ENCODE peak calls at places on chromosome 3, in seven cellular contexts. One of them, this sample, is unnamed.

GRCh38 chr3:53566450-53567145 is 72.2 kb downstream of the CACNA1D start:
- DNase-seq in stimulated activated CD8-positive, alpha-beta memory T cell treated with anti-CD3 and anti-CD28 coated beads, Interleukin-2, amount 100 ng/mL, for 1 hour: no peak
- DNase-seq in Peyer's patch: no peak
- DNase-seq in choroid plexus epithelial cell: no peak
- DNase-seq in T1000: no peak
- DNase-seq in naive thymus-derived CD8-positive, alpha-beta T cell: no peak
- DNase-seq in cardiac muscle cell: no peak
- DNase-seq in this sample: no peak

GRCh38 chr3:40108643-40109042 is 200.9 kb upstream of the EIF1B start:
- DNase-seq in naive thymus-derived CD8-positive, alpha-beta T cell: no peak
- DNase-seq in Peyer's patch: no peak
- DNase-seq in T1000: no peak
- DNase-seq in stimulated activated CD8-positive, alpha-beta memory T cell treated with anti-CD3 and anti-CD28 coated beads, Interleukin-2, amount 100 ng/mL, for 1 hour: no peak
- DNase-seq in choroid plexus epithelial cell: no peak
- DNase-seq in cardiac muscle cell: no peak
- DNase-seq in this sample: no peak

GRCh38 chr3:128804017-128804816 is 75.2 kb upstream of the ACAD9 start:
- DNase-seq in T1000: no peak
- DNase-seq in Peyer's patch: no peak
- DNase-seq in stimulated activated CD8-positive, alpha-beta memory T cell treated with anti-CD3 and anti-CD28 coated beads, Interleukin-2, amount 100 ng/mL, for 1 hour: peak
- DNase-seq in cardiac muscle cell: no peak
- DNase-seq in choroid plexus epithelial cell: peak
- DNase-seq in naive thymus-derived CD8-positive, alpha-beta T cell: peak
- DNase-seq in this sample: no peak

GRCh38 chr3:156551746-156552145 is 3.2 kb downstream of the SSR3 start:
- DNase-seq in cardiac muscle cell: no peak
- DNase-seq in choroid plexus epithelial cell: peak
- DNase-seq in Peyer's patch: no peak
- DNase-seq in naive thymus-derived CD8-positive, alpha-beta T cell: no peak
- DNase-seq in T1000: no peak
- DNase-seq in stimulated activated CD8-positive, alpha-beta memory T cell treated with anti-CD3 and anti-CD28 coated beads, Interleukin-2, amount 100 ng/mL, for 1 hour: no peak
- DNase-seq in this sample: no peak

GRCh38 chr3:197836244-197836643 is 45.2 kb downstream of the LRCH3 start:
- DNase-seq in Peyer's patch: no peak
- DNase-seq in naive thymus-derived CD8-positive, alpha-beta T cell: no peak
- DNase-seq in choroid plexus epithelial cell: no peak
- DNase-seq in cardiac muscle cell: no peak
- DNase-seq in stimulated activated CD8-positive, alpha-beta memory T cell treated with anti-CD3 and anti-CD28 coated beads, Interleukin-2, amount 100 ng/mL, for 1 hour: no peak
- DNase-seq in T1000: no peak
- DNase-seq in this sample: no peak

GRCh38 chr3:138348950-138349739 is 766 bp downstream of the MRAS start:
- DNase-seq in choroid plexus epithelial cell: peak
- DNase-seq in stimulated activated CD8-positive, alpha-beta memory T cell treated with anti-CD3 and anti-CD28 coated beads, Interleukin-2, amount 100 ng/mL, for 1 hour: no peak
- DNase-seq in Peyer's patch: no peak
- DNase-seq in cardiac muscle cell: peak
- DNase-seq in T1000: no peak
- DNase-seq in naive thymus-derived CD8-positive, alpha-beta T cell: no peak
- DNase-seq in this sample: no peak

GRCh38 chr3:105827101-105827634 is 41.6 kb downstream of the CBLB start:
- DNase-seq in choroid plexus epithelial cell: peak
- DNase-seq in naive thymus-derived CD8-positive, alpha-beta T cell: no peak
- DNase-seq in cardiac muscle cell: no peak
- DNase-seq in T1000: no peak
- DNase-seq in Peyer's patch: no peak
- DNase-seq in stimulated activated CD8-positive, alpha-beta memory T cell treated with anti-CD3 and anti-CD28 coated beads, Interleukin-2, amount 100 ng/mL, for 1 hour: no peak
- DNase-seq in this sample: no peak

GRCh38 chr3:106508331-106508893 is 639.6 kb upstream of the CBLB start:
- DNase-seq in stimulated activated CD8-positive, alpha-beta memory T cell treated with anti-CD3 and anti-CD28 coated beads, Interleukin-2, amount 100 ng/mL, for 1 hour: no peak
- DNase-seq in cardiac muscle cell: no peak
- DNase-seq in Peyer's patch: no peak
- DNase-seq in choroid plexus epithelial cell: no peak
- DNase-seq in T1000: no peak
- DNase-seq in naive thymus-derived CD8-positive, alpha-beta T cell: no peak
- DNase-seq in this sample: no peak

GRCh38 chr3:70000563-70001081 is 1.1 kb downstream of the SAMMSON start:
- DNase-seq in cardiac muscle cell: no peak
- DNase-seq in T1000: no peak
- DNase-seq in naive thymus-derived CD8-positive, alpha-beta T cell: no peak
- DNase-seq in stimulated activated CD8-positive, alpha-beta memory T cell treated with anti-CD3 and anti-CD28 coated beads, Interleukin-2, amount 100 ng/mL, for 1 hour: no peak
- DNase-seq in Peyer's patch: no peak
- DNase-seq in choroid plexus epithelial cell: peak
- DNase-seq in this sample: no peak

GRCh38 chr3:76044601-76045600 is 259.6 kb upstream of the ZNF717 start:
- DNase-seq in choroid plexus epithelial cell: peak
- DNase-seq in cardiac muscle cell: peak
- DNase-seq in Peyer's patch: no peak
- DNase-seq in T1000: peak
- DNase-seq in naive thymus-derived CD8-positive, alpha-beta T cell: no peak
- DNase-seq in stimulated activated CD8-positive, alpha-beta memory T cell treated with anti-CD3 and anti-CD28 coated beads, Interleukin-2, amount 100 ng/mL, for 1 hour: no peak
- DNase-seq in this sample: no peak

GRCh38 chr3:180085122-180085710 is 48.5 kb upstream of the PEX5L start:
- DNase-seq in cardiac muscle cell: no peak
- DNase-seq in T1000: no peak
- DNase-seq in naive thymus-derived CD8-positive, alpha-beta T cell: no peak
- DNase-seq in stimulated activated CD8-positive, alpha-beta memory T cell treated with anti-CD3 and anti-CD28 coated beads, Interleukin-2, amount 100 ng/mL, for 1 hour: no peak
- DNase-seq in Peyer's patch: no peak
- DNase-seq in choroid plexus epithelial cell: no peak
- DNase-seq in this sample: no peak

GRCh38 chr3:13563911-13564310 is 15.0 kb downstream of the FBLN2 start:
- DNase-seq in choroid plexus epithelial cell: no peak
- DNase-seq in T1000: no peak
- DNase-seq in naive thymus-derived CD8-positive, alpha-beta T cell: no peak
- DNase-seq in Peyer's patch: no peak
- DNase-seq in cardiac muscle cell: no peak
- DNase-seq in stimulated activated CD8-positive, alpha-beta memory T cell treated with anti-CD3 and anti-CD28 coated beads, Interleukin-2, amount 100 ng/mL, for 1 hour: no peak
- DNase-seq in this sample: no peak

GRCh38 chr3:172673210-172673679 is 37.6 kb downstream of the NCEH1 start:
- DNase-seq in cardiac muscle cell: peak
- DNase-seq in choroid plexus epithelial cell: peak
- DNase-seq in stimulated activated CD8-positive, alpha-beta memory T cell treated with anti-CD3 and anti-CD28 coated beads, Interleukin-2, amount 100 ng/mL, for 1 hour: peak
- DNase-seq in naive thymus-derived CD8-positive, alpha-beta T cell: no peak
- DNase-seq in T1000: peak
- DNase-seq in Peyer's patch: no peak
- DNase-seq in this sample: no peak

GRCh38 chr3:127457746-127458145 is 132.8 kb downstream of the TPRA1 start:
- DNase-seq in cardiac muscle cell: no peak
- DNase-seq in naive thymus-derived CD8-positive, alpha-beta T cell: no peak
- DNase-seq in Peyer's patch: no peak
- DNase-seq in choroid plexus epithelial cell: no peak
- DNase-seq in stimulated activated CD8-positive, alpha-beta memory T cell treated with anti-CD3 and anti-CD28 coated beads, Interleukin-2, amount 100 ng/mL, for 1 hour: no peak
- DNase-seq in T1000: no peak
- DNase-seq in this sample: peak

GRCh38 chr3:4139462-4140140 is 163.6 kb upstream of the SETMAR start:
- DNase-seq in stimulated activated CD8-positive, alpha-beta memory T cell treated with anti-CD3 and anti-CD28 coated beads, Interleukin-2, amount 100 ng/mL, for 1 hour: no peak
- DNase-seq in choroid plexus epithelial cell: no peak
- DNase-seq in T1000: no peak
- DNase-seq in cardiac muscle cell: no peak
- DNase-seq in naive thymus-derived CD8-positive, alpha-beta T cell: no peak
- DNase-seq in Peyer's patch: no peak
- DNase-seq in this sample: no peak

GRCh38 chr3:153959321-153959717 is 161.9 kb upstream of the ARHGEF26 start:
- DNase-seq in choroid plexus epithelial cell: no peak
- DNase-seq in cardiac muscle cell: no peak
- DNase-seq in naive thymus-derived CD8-positive, alpha-beta T cell: no peak
- DNase-seq in stimulated activated CD8-positive, alpha-beta memory T cell treated with anti-CD3 and anti-CD28 coated beads, Interleukin-2, amount 100 ng/mL, for 1 hour: no peak
- DNase-seq in T1000: no peak
- DNase-seq in Peyer's patch: no peak
- DNase-seq in this sample: no peak

GRCh38 chr3:194556086-194557056 is 69.6 kb upstream of the ATP13A3 start:
- DNase-seq in Peyer's patch: no peak
- DNase-seq in naive thymus-derived CD8-positive, alpha-beta T cell: no peak
- DNase-seq in cardiac muscle cell: no peak
- DNase-seq in stimulated activated CD8-positive, alpha-beta memory T cell treated with anti-CD3 and anti-CD28 coated beads, Interleukin-2, amount 100 ng/mL, for 1 hour: no peak
- DNase-seq in T1000: no peak
- DNase-seq in choroid plexus epithelial cell: peak
- DNase-seq in this sample: no peak

GRCh38 chr3:190053919-190054672 is 66.6 kb downstream of the P3H2 start:
- DNase-seq in Peyer's patch: no peak
- DNase-seq in naive thymus-derived CD8-positive, alpha-beta T cell: no peak
- DNase-seq in cardiac muscle cell: no peak
- DNase-seq in choroid plexus epithelial cell: peak
- DNase-seq in T1000: peak
- DNase-seq in stimulated activated CD8-positive, alpha-beta memory T cell treated with anti-CD3 and anti-CD28 coated beads, Interleukin-2, amount 100 ng/mL, for 1 hour: no peak
- DNase-seq in this sample: no peak

GRCh38 chr3:187777331-187778046 is 32.2 kb upstream of the BCL6 start:
- DNase-seq in T1000: no peak
- DNase-seq in choroid plexus epithelial cell: no peak
- DNase-seq in stimulated activated CD8-positive, alpha-beta memory T cell treated with anti-CD3 and anti-CD28 coated beads, Interleukin-2, amount 100 ng/mL, for 1 hour: no peak
- DNase-seq in naive thymus-derived CD8-positive, alpha-beta T cell: peak
- DNase-seq in Peyer's patch: no peak
- DNase-seq in cardiac muscle cell: no peak
- DNase-seq in this sample: no peak

GRCh38 chr3:43024183-43024865 is 45.2 kb downstream of the GASK1A start:
- DNase-seq in cardiac muscle cell: no peak
- DNase-seq in T1000: no peak
- DNase-seq in Peyer's patch: no peak
- DNase-seq in naive thymus-derived CD8-positive, alpha-beta T cell: peak
- DNase-seq in choroid plexus epithelial cell: no peak
- DNase-seq in stimulated activated CD8-positive, alpha-beta memory T cell treated with anti-CD3 and anti-CD28 coated beads, Interleukin-2, amount 100 ng/mL, for 1 hour: no peak
- DNase-seq in this sample: no peak